ENCODE peak calls at places on chromosomes 4 and X, in five cellular contexts. Q is NB4, T is NCI-H2227 treated with DMSO at 0.1 percent for 48 hours, F is naive B cell, X is AG04450. I is an unnamed sample.
A peak's percentile ranks its signal among the peaks of the same experiment; 100 is the strongest.

GRCh38 chrX:13064599-13065143 is 20.3 kb upstream of the FAM9C start:
- DNase-seq in X (no peak), Q (peak; percentile 78), F (no peak), T (no peak), I (no peak)

GRCh38 chrX:118534716-118535493 is 39.3 kb downstream of the DOCK11 start:
- DNase-seq in Q (no peak), X (no peak), F (no peak), T (no peak), I (no peak)

GRCh38 chrX:19382500-19383145 is 38.9 kb downstream of the PDHA1 start:
- DNase-seq in F (peak; percentile 3), Q (peak; percentile 56), X (no peak), T (peak; percentile 11), I (peak; percentile 86)

GRCh38 chrX:150503898-150504219 is 64.6 kb upstream of the MTM1 start:
- DNase-seq in X (no peak), Q (no peak), F (no peak), T (no peak), I (no peak)

GRCh38 chr4:112511294-112512118 is 4.5 kb downstream of the NEUROG2 start:
- DNase-seq in T (no peak), F (no peak), Q (no peak), X (no peak), I (no peak)

GRCh38 chr4:181261279-181261678 is 981.9 kb upstream of the TENM3 start:
- DNase-seq in F (no peak), T (no peak), X (peak; percentile 3), Q (peak; percentile 9), I (no peak)

GRCh38 chr4:23631255-23631950 is 258.4 kb downstream of the PPARGC1A start:
- DNase-seq in T (no peak), F (no peak), X (no peak), Q (no peak), I (no peak)

GRCh38 chr4:48243429-48243828 is 26.2 kb downstream of the TEC start:
- DNase-seq in F (no peak), T (no peak), Q (no peak), X (no peak), I (no peak)

GRCh38 chr4:118180776-118181175 is 146.5 kb downstream of the NDST3 start:
- DNase-seq in Q (no peak), F (no peak), T (no peak), X (no peak), I (no peak)

GRCh38 chr4:68175562-68176155 is 46.0 kb upstream of the TMPRSS11F start:
- DNase-seq in T (peak; percentile 18), F (peak; percentile 15), Q (peak; percentile 65), X (peak; percentile 20), I (peak; percentile 88)

GRCh38 chr4:174578366-174578765 is 56.1 kb upstream of the HPGD start:
- DNase-seq in Q (no peak), F (no peak), X (no peak), T (no peak), I (no peak)

GRCh38 chr4:6909970-6910339 is 329 bp downstream of the TBC1D14 start:
- DNase-seq in T (no peak), Q (peak; percentile 76), X (no peak), F (no peak), I (peak; percentile 67)

GRCh38 chr4:71635094-71635493 is 148.8 kb downstream of the GC start:
- DNase-seq in F (no peak), X (no peak), Q (no peak), T (no peak), I (no peak)

GRCh38 chr4:12692815-12693214 is 791.3 kb downstream of the RAB28 start:
- DNase-seq in T (no peak), Q (no peak), F (no peak), X (no peak), I (no peak)

GRCh38 chr4:2301806-2302205 is 39.9 kb upstream of the MXD4 start:
- DNase-seq in F (no peak), Q (no peak), T (no peak), X (no peak), I (no peak)

GRCh38 chr4:148288448-148288847 is 153.8 kb downstream of the NR3C2 start:
- DNase-seq in Q (no peak), T (no peak), F (no peak), X (no peak), I (no peak)

GRCh38 chr4:183601381-183601780 is 57.6 kb downstream of the RWDD4 start:
- DNase-seq in X (no peak), Q (no peak), F (no peak), T (no peak), I (no peak)

I was measured in Karpas-422.